ENCODE peak calls at places on chromosomes 1 and 21, in five cellular contexts. X, M, J, O and Z are unnamed samples.

GRCh38 chr1:91830242-91831131 is 55.5 kb downstream of the TGFBR3 start:
- DNase-seq in X (peak), M (peak), J (no peak), O (peak), Z (no peak)

GRCh38 chr1:243470492-243470891 is 214.7 kb downstream of the SDCCAG8 start:
- DNase-seq in X (peak), M (no peak), J (peak), O (no peak), Z (peak)

GRCh38 chr1:225242611-225243010 is 185.2 kb downstream of the LBR start:
- DNase-seq in X (no peak), M (no peak), J (no peak), O (no peak), Z (no peak)

GRCh38 chr1:33255347-33256311 is 663 bp upstream of the ZNF362 start:
- DNase-seq in X (peak), M (peak), J (peak), O (peak), Z (peak)

GRCh38 chr1:23628951-23629387 is 62.6 kb upstream of the RPL11 start:
- DNase-seq in X (no peak), M (no peak), J (no peak), O (no peak), Z (no peak)

GRCh38 chr1:70685300-70686286 is 274.5 kb downstream of the CTH start:
- DNase-seq in X (peak), M (peak), J (peak), O (peak), Z (peak)

GRCh38 chr1:178465011-178465410 is 31.8 kb downstream of the CLEC20A start:
- DNase-seq in X (peak), M (peak), J (no peak), O (peak), Z (no peak)

GRCh38 chr1:3611170-3612019 is at the start of gene MEGF6:
- DNase-seq in X (peak), M (peak), J (peak), O (no peak), Z (peak)

GRCh38 chr21:40186036-40186435 is 318.8 kb downstream of the PCP4 start:
- DNase-seq in X (no peak), M (no peak), J (no peak), O (no peak), Z (no peak)

GRCh38 chr1:50492142-50492541 is 68.9 kb upstream of the DMRTA2 start:
- DNase-seq in X (no peak), M (no peak), J (no peak), O (no peak), Z (no peak)

GRCh38 chr1:187413770-187414169 is 585.0 kb downstream of the PLA2G4A start:
- DNase-seq in X (no peak), M (peak), J (no peak), O (no peak), Z (peak)

GRCh38 chr1:70449049-70449448 is 38.0 kb downstream of the CTH start:
- DNase-seq in X (no peak), M (no peak), J (no peak), O (no peak), Z (no peak)

GRCh38 chr21:35868869-35869223 is 191.5 kb downstream of the SETD4 start:
- DNase-seq in X (no peak), M (no peak), J (no peak), O (no peak), Z (no peak)

GRCh38 chr21:46457801-46458314 is 833 bp upstream of the DIP2A start:
- DNase-seq in X (peak), M (peak), J (no peak), O (peak), Z (peak)

GRCh38 chr1:71030021-71030420 is 17.6 kb downstream of the PTGER3 start:
- DNase-seq in X (peak), M (no peak), J (no peak), O (no peak), Z (no peak)

GRCh38 chr1:107153033-107153432 is 12.2 kb downstream of the NTNG1 start:
- DNase-seq in X (no peak), M (no peak), J (no peak), O (peak), Z (peak)

GRCh38 chr1:166948856-166949350 is 26.4 kb downstream of the ILDR2 start:
- DNase-seq in X (no peak), M (no peak), J (no peak), O (no peak), Z (no peak)

GRCh38 chr1:10909697-10910489 is 102.6 kb upstream of the TARDBP start:
- DNase-seq in X (peak), M (no peak), J (peak), O (peak), Z (peak)

GRCh38 chr1:205095422-205095821 is 11.2 kb upstream of the TMEM81 start:
- DNase-seq in X (no peak), M (no peak), J (no peak), O (no peak), Z (no peak)

GRCh38 chr1:1510912-1511532 is 940 bp upstream of the ATAD3A start:
- DNase-seq in X (peak), M (peak), J (peak), O (peak), Z (peak)

GRCh38 chr1:6127587-6128163 is 52.4 kb downstream of the CHD5 start:
- DNase-seq in X (peak), M (peak), J (peak), O (peak), Z (peak)

GRCh38 chr1:105337427-105337826 is 1587.7 kb downstream of the AMY1C start:
- DNase-seq in X (no peak), M (no peak), J (no peak), O (no peak), Z (no peak)

GRCh38 chr1:45326627-45327591 is at the start of gene HPDL:
- DNase-seq in X (peak), M (peak), J (peak), O (no peak), Z (peak)

GRCh38 chr1:9701661-9702060 is 50.1 kb downstream of the PIK3CD start:
- DNase-seq in X (peak), M (no peak), J (no peak), O (peak), Z (no peak)

GRCh38 chr21:17003221-17003620 is 509.6 kb upstream of the CXADR start:
- DNase-seq in X (peak), M (peak), J (no peak), O (no peak), Z (peak)

GRCh38 chr1:173107696-173108095 is 57.0 kb upstream of the TNFSF18 start:
- DNase-seq in X (no peak), M (no peak), J (no peak), O (no peak), Z (no peak)

GRCh38 chr1:203467550-203467921 is 8.1 kb upstream of the PRELP start:
- DNase-seq in X (peak), M (no peak), J (no peak), O (no peak), Z (no peak)

GRCh38 chr1:201456499-201457309 is 12.3 kb downstream of the PHLDA3 start:
- DNase-seq in X (peak), M (peak), J (peak), O (peak), Z (no peak)

GRCh38 chr1:164971391-164971790 is 385.1 kb downstream of the LMX1A start:
- DNase-seq in X (no peak), M (no peak), J (no peak), O (no peak), Z (no peak)

GRCh38 chr1:64209221-64209620 is 5.8 kb downstream of the UBE2U start:
- DNase-seq in X (peak), M (no peak), J (no peak), O (no peak), Z (peak)

GRCh38 chr1:42266253-42267135 is 68.5 kb downstream of the FOXJ3 start:
- DNase-seq in X (no peak), M (no peak), J (peak), O (peak), Z (peak)

GRCh38 chr1:198447468-198447867 is 93.0 kb downstream of the ATP6V1G3 start:
- DNase-seq in X (no peak), M (no peak), J (no peak), O (no peak), Z (no peak)
- H3K27ac ChIP-seq in X (no peak), M (no peak), J (no peak), O (no peak), Z (no peak)

DNA sequence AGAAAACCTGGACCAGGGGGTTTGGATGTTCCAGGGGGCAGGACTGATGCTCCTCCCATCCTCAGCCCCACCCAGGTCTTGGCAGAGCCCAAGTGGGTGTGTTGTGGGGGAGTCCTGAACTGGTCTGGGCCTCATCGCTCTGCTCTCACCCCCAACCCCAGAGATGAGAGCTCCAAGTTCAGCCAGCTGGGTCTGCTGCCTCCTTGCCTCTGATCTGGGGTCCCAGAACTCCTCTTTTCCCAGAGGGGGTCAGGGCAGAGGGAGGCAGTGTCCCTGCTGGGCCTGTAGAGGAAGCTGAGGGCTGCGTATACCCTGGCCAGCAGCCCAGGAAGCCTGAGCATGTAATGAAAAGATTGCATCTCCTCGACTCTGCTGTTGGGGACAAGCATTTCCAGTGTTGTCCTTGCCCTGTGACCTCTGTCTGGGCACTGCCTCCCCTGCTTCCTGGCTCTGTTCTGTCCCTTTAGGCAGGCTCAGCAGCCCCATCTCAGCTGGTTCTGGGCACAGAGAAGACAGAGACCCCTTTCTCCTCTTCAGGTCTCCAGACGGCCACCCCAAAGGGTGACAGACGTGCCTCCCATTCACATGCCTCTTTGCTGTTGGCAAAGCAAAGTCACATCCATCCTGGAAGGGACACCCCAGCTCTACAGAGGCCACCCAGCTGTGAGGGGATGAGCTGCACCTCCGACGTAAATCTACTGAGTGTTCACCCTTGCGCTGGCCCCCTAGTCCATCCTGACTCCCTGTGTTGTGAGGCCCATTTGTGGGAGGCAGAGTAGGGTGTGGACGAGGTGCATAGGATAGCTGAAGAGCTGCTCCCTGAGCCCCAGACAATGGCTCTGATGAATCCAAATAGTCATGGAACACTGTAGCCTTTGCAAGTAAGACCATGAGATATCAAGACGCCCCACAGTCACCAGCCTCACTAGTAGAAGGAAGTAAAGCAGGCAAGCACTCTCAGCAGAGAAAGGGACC is 54.9 kb upstream of the EPS8L3 start:
- DNase-seq in X (no peak), M (no peak), J (no peak), O (no peak), Z (no peak)
- H2AFZ ChIP-seq in X (no peak), M (peak), J (no peak), O (no peak), Z (no peak)

GRCh38 chr1:19427087-19427781 is 58.1 kb downstream of the CAPZB start:
- DNase-seq in X (peak), M (peak), J (no peak), O (no peak), Z (no peak)
- H3K27ac ChIP-seq in X (peak), M (peak), J (no peak), O (no peak), Z (no peak)

GRCh38 chr21:18382141-18382540 is 21.4 kb downstream of the TMPRSS15 start:
- DNase-seq in X (no peak), M (no peak), J (no peak), O (no peak), Z (no peak)
- H2AFZ ChIP-seq in X (no peak), M (no peak), J (peak), O (no peak), Z (no peak)